ENCODE peak calls at places on chromosomes 7 and 10, in seven cellular contexts. One of them, this sample, is unnamed. For H3K36me3, the result is how much of the 10 kb centered on the place peaks cover.

GRCh38 chr7:157058026-157058425 is 47.6 kb upstream of the MNX1 start:
- DNase-seq in GM12878: no peak
- DNase-seq in K562: no peak
- DNase-seq in SK-N-SH: no peak
- DNase-seq in HepG2: no peak
- DNase-seq in H1: no peak
- DNase-seq in HCT116: no peak
- DNase-seq in this sample: no peak

GRCh38 chr7:42843209-42843800 is 68.6 kb downstream of the C7orf25 start:
- DNase-seq in GM12878: no peak
- DNase-seq in K562: peak
- DNase-seq in SK-N-SH: peak
- DNase-seq in HepG2: peak
- DNase-seq in H1: no peak
- DNase-seq in HCT116: peak
- DNase-seq in this sample: no peak

GRCh38 chr7:140631006-140631405 is 9.6 kb downstream of the DENND2A start:
- DNase-seq in GM12878: no peak
- DNase-seq in K562: no peak
- DNase-seq in SK-N-SH: no peak
- DNase-seq in HepG2: no peak
- DNase-seq in H1: no peak
- DNase-seq in HCT116: no peak
- DNase-seq in this sample: no peak

GRCh38 chr7:7761974-7762769 is 43.8 kb upstream of the RPA3 start:
- DNase-seq in GM12878: no peak
- DNase-seq in K562: no peak
- DNase-seq in SK-N-SH: no peak
- DNase-seq in HepG2: no peak
- DNase-seq in H1: no peak
- DNase-seq in HCT116: no peak
- DNase-seq in this sample: peak

GRCh38 chr10:110426294-110427153 is 71.2 kb upstream of the DUSP5 start:
- DNase-seq in GM12878: no peak
- DNase-seq in K562: peak
- DNase-seq in SK-N-SH: no peak
- DNase-seq in HepG2: no peak
- DNase-seq in H1: no peak
- DNase-seq in HCT116: no peak
- DNase-seq in this sample: no peak

GRCh38 chr10:13775786-13776780 is 189.3 kb downstream of the PRPF18 start:
- DNase-seq in GM12878: no peak
- DNase-seq in K562: no peak
- DNase-seq in SK-N-SH: no peak
- DNase-seq in HepG2: no peak
- DNase-seq in H1: no peak
- DNase-seq in HCT116: no peak
- DNase-seq in this sample: no peak

GRCh38 chr10:44316187-44316921 is 68.5 kb downstream of the CXCL12 start:
- DNase-seq in GM12878: no peak
- DNase-seq in K562: peak
- DNase-seq in SK-N-SH: peak
- DNase-seq in HepG2: no peak
- DNase-seq in H1: peak
- DNase-seq in HCT116: peak
- DNase-seq in this sample: no peak

GRCh38 chr10:132848306-132848705 is 62.4 kb upstream of the NKX6-2 start:
- DNase-seq in GM12878: no peak
- DNase-seq in K562: no peak
- DNase-seq in SK-N-SH: peak
- DNase-seq in HepG2: no peak
- DNase-seq in H1: no peak
- DNase-seq in HCT116: no peak
- DNase-seq in this sample: no peak

GRCh38 chr7:128027485-128027980 is 3.7 kb downstream of the LRRC4 start:
- DNase-seq in GM12878: no peak
- DNase-seq in K562: no peak
- DNase-seq in SK-N-SH: no peak
- DNase-seq in HepG2: no peak
- DNase-seq in H1: no peak
- DNase-seq in HCT116: no peak
- DNase-seq in this sample: no peak
- H3K36me3 ChIP-seq in GM12878: under half
- H3K36me3 ChIP-seq in K562: under half
- H3K36me3 ChIP-seq in SK-N-SH: under half
- H3K36me3 ChIP-seq in HepG2: under half
- H3K36me3 ChIP-seq in H1: under half
- H3K36me3 ChIP-seq in HCT116: under half
- H3K36me3 ChIP-seq in this sample: under half

DNA sequence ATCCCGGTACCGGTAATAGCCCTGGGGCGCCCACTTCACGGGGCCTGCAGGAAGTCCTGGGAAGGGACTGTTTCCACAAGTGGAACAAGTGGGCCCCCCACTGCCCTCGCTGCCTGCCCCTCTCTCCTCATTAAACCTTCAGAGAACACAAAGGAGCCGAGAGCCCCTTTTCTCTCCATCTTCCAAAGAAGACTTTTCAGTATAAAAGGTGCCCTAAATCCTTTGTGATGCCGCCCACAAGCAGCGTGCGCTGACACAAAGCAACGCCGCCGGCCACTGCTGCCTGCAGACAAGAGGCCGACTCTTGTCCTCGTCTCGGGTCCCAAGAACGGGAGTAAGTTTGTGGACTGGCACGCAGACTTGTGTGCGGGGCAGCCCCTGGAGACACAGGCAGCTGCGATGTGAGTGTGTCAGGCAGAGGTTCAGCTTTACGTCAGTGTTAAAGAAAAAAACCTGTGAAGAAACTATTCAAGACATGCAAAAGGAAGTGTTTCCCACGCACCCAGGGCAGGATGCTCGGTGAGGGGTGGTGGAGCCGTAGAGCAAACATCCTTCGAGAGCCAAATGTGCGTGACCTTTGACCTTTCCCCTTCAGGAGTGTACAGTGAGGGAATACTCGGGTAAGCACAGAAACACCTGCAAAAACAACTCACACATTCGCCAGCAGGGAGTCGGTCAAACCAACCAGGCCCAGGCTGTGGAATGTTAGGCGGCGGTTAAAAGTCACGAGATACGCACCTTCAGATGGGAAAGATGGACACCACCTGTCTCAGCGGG is 118.2 kb downstream of the VIPR2 start:
- DNase-seq in GM12878: no peak
- DNase-seq in K562: no peak
- DNase-seq in SK-N-SH: no peak
- DNase-seq in HepG2: no peak
- DNase-seq in H1: no peak
- DNase-seq in HCT116: no peak
- DNase-seq in this sample: no peak
- TF ChIP-seq CTCF in GM12878: no peak
- TF ChIP-seq CTCF in K562: no peak
- TF ChIP-seq CTCF in SK-N-SH: no peak
- TF ChIP-seq CTCF in HepG2: no peak
- TF ChIP-seq CTCF in H1: no peak
- TF ChIP-seq CTCF in HCT116: no peak
- TF ChIP-seq CTCF in this sample: no peak

DNA sequence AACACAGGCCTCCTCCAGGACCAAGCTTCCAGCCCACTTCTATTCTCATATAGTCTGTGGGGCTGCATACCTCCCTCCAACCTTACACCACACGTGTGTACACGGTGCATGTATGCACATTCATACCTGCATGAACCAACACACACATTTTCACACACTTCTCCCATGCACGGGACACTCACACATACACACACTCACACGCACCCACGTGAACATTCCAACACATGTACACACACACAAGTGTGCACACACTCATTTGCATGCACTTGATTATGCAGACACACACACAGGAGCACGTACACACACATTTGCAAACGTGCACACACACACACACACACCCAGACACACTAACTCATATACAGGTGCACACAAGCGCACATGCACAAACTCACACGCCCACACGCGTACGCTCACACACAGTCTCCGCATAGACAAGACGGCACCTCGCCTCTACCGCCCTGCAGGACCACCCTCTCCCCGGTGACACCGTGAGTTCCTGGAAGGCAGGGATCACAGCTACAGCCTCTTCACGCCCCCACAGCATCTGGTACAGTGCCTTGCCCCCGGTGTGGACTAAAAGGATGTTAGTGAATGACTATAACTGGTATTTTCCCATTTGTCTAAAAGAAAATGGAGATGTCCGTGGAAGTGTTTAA is 263.8 kb downstream of the PTPRN2 start:
- DNase-seq in GM12878: no peak
- DNase-seq in K562: no peak
- DNase-seq in SK-N-SH: peak
- DNase-seq in HepG2: no peak
- DNase-seq in H1: no peak
- DNase-seq in HCT116: no peak
- DNase-seq in this sample: no peak
- TF ChIP-seq SIN3A in GM12878: no peak
- TF ChIP-seq SIN3A in K562: no peak
- TF ChIP-seq SIN3A in SK-N-SH: no peak
- TF ChIP-seq SIN3A in HepG2: no peak
- TF ChIP-seq SIN3A in H1: no peak
- TF ChIP-seq SIN3A in HCT116: no peak
- TF ChIP-seq SIN3A in this sample: no peak

GRCh38 chr7:134842062-134842461 is 62.6 kb downstream of the CALD1 start:
- DNase-seq in GM12878: no peak
- DNase-seq in K562: no peak
- DNase-seq in SK-N-SH: no peak
- DNase-seq in HepG2: no peak
- DNase-seq in H1: no peak
- DNase-seq in HCT116: no peak
- DNase-seq in this sample: no peak
- H3K36me3 ChIP-seq in GM12878: under half
- H3K36me3 ChIP-seq in K562: under half
- H3K36me3 ChIP-seq in SK-N-SH: half or more
- H3K36me3 ChIP-seq in HepG2: under half
- H3K36me3 ChIP-seq in H1: under half
- H3K36me3 ChIP-seq in HCT116: under half
- H3K36me3 ChIP-seq in this sample: under half

DNA sequence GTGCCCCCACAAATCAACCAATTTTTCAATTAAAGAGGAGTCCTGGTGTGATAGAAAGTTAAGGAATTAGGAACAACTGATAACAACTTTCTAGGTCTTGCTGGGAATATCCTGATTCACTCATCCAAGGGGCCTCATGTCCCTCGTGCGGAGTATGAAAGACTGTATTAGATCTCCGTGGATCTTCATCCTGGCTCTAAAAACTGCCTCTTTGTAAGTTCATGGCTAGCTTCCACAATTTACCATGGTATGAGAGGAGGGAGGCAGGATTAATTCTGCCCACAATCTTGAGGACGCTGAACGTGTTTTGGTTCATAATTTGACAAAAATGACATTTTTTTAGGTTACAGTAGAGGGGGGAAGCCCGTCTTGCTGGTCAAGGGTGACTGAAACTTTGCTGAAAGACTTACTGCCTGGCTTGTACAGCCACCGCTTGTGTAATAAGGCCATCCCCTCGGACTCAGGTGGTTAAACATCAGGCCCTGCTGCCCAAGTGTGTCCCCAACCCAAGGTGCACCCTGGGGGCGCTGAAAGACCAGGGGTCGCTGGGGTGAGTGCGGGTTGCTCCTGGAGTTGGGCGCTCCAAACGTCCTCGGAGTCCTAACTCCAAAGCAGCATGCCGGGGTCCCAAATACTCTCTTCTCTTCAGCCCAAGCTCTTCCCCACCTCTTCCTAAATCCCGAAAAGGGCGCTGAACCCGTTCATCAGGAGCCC is 750 bp downstream of the HIBADH start:
- DNase-seq in GM12878: no peak
- DNase-seq in K562: peak
- DNase-seq in SK-N-SH: peak
- DNase-seq in HepG2: peak
- DNase-seq in H1: no peak
- DNase-seq in HCT116: no peak
- DNase-seq in this sample: no peak
- TF ChIP-seq CTCF in GM12878: peak
- TF ChIP-seq CTCF in K562: peak
- TF ChIP-seq CTCF in SK-N-SH: peak
- TF ChIP-seq CTCF in HepG2: peak
- TF ChIP-seq CTCF in H1: no peak
- TF ChIP-seq CTCF in HCT116: no peak
- TF ChIP-seq CTCF in this sample: peak

GRCh38 chr10:71127773-71128172 is 84.6 kb upstream of the UNC5B start:
- DNase-seq in GM12878: no peak
- DNase-seq in K562: peak
- DNase-seq in SK-N-SH: no peak
- DNase-seq in HepG2: no peak
- DNase-seq in H1: no peak
- DNase-seq in HCT116: no peak
- DNase-seq in this sample: no peak
- TF ChIP-seq SIN3A in GM12878: no peak
- TF ChIP-seq SIN3A in K562: no peak
- TF ChIP-seq SIN3A in SK-N-SH: no peak
- TF ChIP-seq SIN3A in HepG2: no peak
- TF ChIP-seq SIN3A in H1: no peak
- TF ChIP-seq SIN3A in HCT116: no peak
- TF ChIP-seq SIN3A in this sample: no peak

GRCh38 chr7:98990356-98990755 is 112.0 kb downstream of the TRRAP start:
- DNase-seq in GM12878: no peak
- DNase-seq in K562: no peak
- DNase-seq in SK-N-SH: no peak
- DNase-seq in HepG2: no peak
- DNase-seq in H1: no peak
- DNase-seq in HCT116: no peak
- DNase-seq in this sample: no peak

GRCh38 chr7:98993024-98993897 is 114.9 kb downstream of the TRRAP start:
- DNase-seq in GM12878: no peak
- DNase-seq in K562: no peak
- DNase-seq in SK-N-SH: no peak
- DNase-seq in HepG2: no peak
- DNase-seq in H1: no peak
- DNase-seq in HCT116: no peak
- DNase-seq in this sample: no peak

GRCh38 chr7:98988641-98989040 is 110.3 kb downstream of the TRRAP start:
- DNase-seq in GM12878: no peak
- DNase-seq in K562: no peak
- DNase-seq in SK-N-SH: no peak
- DNase-seq in HepG2: no peak
- DNase-seq in H1: no peak
- DNase-seq in HCT116: no peak
- DNase-seq in this sample: no peak

GRCh38 chr7:98992076-98992475 is 113.7 kb downstream of the TRRAP start:
- DNase-seq in GM12878: no peak
- DNase-seq in K562: no peak
- DNase-seq in SK-N-SH: no peak
- DNase-seq in HepG2: no peak
- DNase-seq in H1: no peak
- DNase-seq in HCT116: no peak
- DNase-seq in this sample: no peak

GRCh38 chr7:98991141-98991540 is 112.8 kb downstream of the TRRAP start:
- DNase-seq in GM12878: no peak
- DNase-seq in K562: no peak
- DNase-seq in SK-N-SH: no peak
- DNase-seq in HepG2: no peak
- DNase-seq in H1: no peak
- DNase-seq in HCT116: no peak
- DNase-seq in this sample: no peak
- H3K36me3 ChIP-seq in GM12878: under half
- H3K36me3 ChIP-seq in K562: half or more
- H3K36me3 ChIP-seq in SK-N-SH: half or more
- H3K36me3 ChIP-seq in HepG2: under half
- H3K36me3 ChIP-seq in H1: half or more
- H3K36me3 ChIP-seq in HCT116: under half
- H3K36me3 ChIP-seq in this sample: under half

This sample was measured in Panc1.